ENCODE peak calls at places on chromosomes 5 and 9, in eight cellular contexts. P is lower lobe of right lung; X is activated naive CD8-positive, alpha-beta T cell treated with anti-CD3 and anti-CD28 coated beads, Interleukin-2, amount 50 U/mL, for 24 hours; D is fibroblast of lung; J is posterior vena cava; V is mucosa of descending colon; G is lower leg skin; Y is right cardiac atrium. I is an unnamed sample.
A peak's percentile ranks its signal among the peaks of the same experiment; 100 is the strongest.

GRCh38 chr9:91047993-91048607 is 246.5 kb downstream of the SYK start:
- DNase-seq in D (peak; percentile 90), V (no peak), P (no peak), X (peak; percentile 38), J (no peak), Y (no peak), G (peak; percentile 75), I (no peak)

GRCh38 chr5:92907914-92908606 is 673.0 kb downstream of the NR2F1-AS1 start:
- DNase-seq in G (no peak), V (no peak), Y (no peak), J (no peak), P (no peak), D (peak; percentile 80), X (no peak), I (no peak)

GRCh38 chr9:21836437-21837161 is 34.2 kb downstream of the MTAP start:
- DNase-seq in Y (no peak), P (no peak), J (no peak), G (no peak), D (peak; percentile 99), X (no peak), V (no peak), I (no peak)

GRCh38 chr5:108451269-108451668 is 69.4 kb upstream of the FBXL17 start:
- DNase-seq in P (no peak), V (no peak), G (no peak), J (no peak), X (no peak), D (no peak), Y (no peak), I (no peak)

GRCh38 chr9:119959846-119960545 is 590.8 kb upstream of the BRINP1 start:
- DNase-seq in X (no peak), G (no peak), P (no peak), V (no peak), Y (no peak), J (no peak), D (peak; percentile 78), I (no peak)

GRCh38 chr9:18921677-18922076 is 111.3 kb downstream of the SAXO1 start:
- DNase-seq in D (peak; percentile 38), J (no peak), G (no peak), P (no peak), X (no peak), Y (no peak), V (no peak), I (no peak)

GRCh38 chr5:123487298-123487697 is 24.7 kb upstream of the CSNK1G3 start:
- DNase-seq in J (no peak), V (no peak), X (no peak), D (peak; percentile 43), Y (no peak), G (no peak), P (no peak), I (no peak)

GRCh38 chr5:94024625-94025024 is 283.2 kb upstream of the POU5F2 start:
- DNase-seq in G (no peak), X (no peak), V (no peak), P (no peak), D (no peak), J (no peak), Y (no peak), I (no peak)

GRCh38 chr5:158765407-158765806 is 334.3 kb downstream of the EBF1 start:
- DNase-seq in P (no peak), D (no peak), Y (no peak), J (no peak), X (no peak), G (no peak), V (no peak), I (no peak)

GRCh38 chr5:6849569-6849968 is 136.3 kb downstream of the TENT4A start:
- DNase-seq in D (no peak), V (no peak), X (no peak), P (no peak), G (no peak), Y (no peak), J (no peak), I (no peak)

GRCh38 chr5:92653730-92654461 is 927.1 kb downstream of the NR2F1-AS1 start:
- DNase-seq in D (no peak), X (no peak), Y (no peak), G (no peak), J (no peak), V (no peak), P (no peak), I (no peak)

GRCh38 chr5:119301947-119302346 is 53.9 kb upstream of the TNFAIP8 start:
- DNase-seq in Y (no peak), G (no peak), J (no peak), D (no peak), X (no peak), P (no peak), V (no peak), I (no peak)

GRCh38 chr5:73215891-73216610 is 43.1 kb downstream of the TMEM174 start:
- DNase-seq in P (peak; percentile 80), Y (peak; percentile 77), X (peak; percentile 74), G (peak; percentile 95), D (peak; percentile 77), J (peak; percentile 94), V (peak; percentile 89), I (no peak)

GRCh38 chr9:85640425-85640824 is 101.3 kb downstream of the AGTPBP1 start:
- DNase-seq in V (no peak), X (no peak), J (no peak), D (no peak), Y (no peak), P (no peak), G (no peak), I (no peak)

GRCh38 chr9:6924149-6924548 is 166.4 kb downstream of the KDM4C start:
- DNase-seq in V (no peak), D (no peak), X (no peak), Y (no peak), J (no peak), P (no peak), G (no peak), I (no peak)

GRCh38 chr5:10370931-10371330 is 17.4 kb downstream of the MARCHF6 start:
- DNase-seq in D (no peak), P (no peak), J (no peak), X (no peak), Y (no peak), G (no peak), V (no peak), I (no peak)

GRCh38 chr5:168315416-168315990 is 24.1 kb downstream of the WWC1 start:
- DNase-seq in G (no peak), V (no peak), J (peak; percentile 58), D (no peak), Y (no peak), P (no peak), X (no peak), I (no peak)

GRCh38 chr9:70205366-70206020 is 53.3 kb upstream of the SMC5 start:
- DNase-seq in Y (no peak), V (no peak), P (no peak), J (no peak), G (no peak), D (no peak), X (no peak), I (no peak)

GRCh38 chr5:34687269-34688011 is 31.3 kb downstream of the RAI14 start:
- DNase-seq in X (no peak), Y (no peak), G (peak; percentile 4), J (no peak), P (no peak), V (peak; percentile 27), D (peak; percentile 95), I (no peak)

GRCh38 chr9:116061546-116062205 is 91.9 kb upstream of the PAPPA start:
- DNase-seq in Y (no peak), V (no peak), X (no peak), P (no peak), D (no peak), J (no peak), G (no peak), I (no peak)

GRCh38 chr5:171436804-171437285 is 17.4 kb downstream of the FGF18 start:
- DNase-seq in P (peak; percentile 46), G (no peak), X (no peak), J (no peak), V (no peak), D (no peak), Y (no peak), I (no peak)

GRCh38 chr5:24742334-24742733 is 97.6 kb upstream of the CDH10 start:
- DNase-seq in P (no peak), X (no peak), J (no peak), V (no peak), Y (no peak), D (peak; percentile 77), G (no peak), I (no peak)

GRCh38 chr5:168346417-168346816 is 55.0 kb downstream of the WWC1 start:
- DNase-seq in V (peak; percentile 57), J (no peak), G (no peak), D (no peak), X (no peak), P (no peak), Y (no peak), I (no peak)

GRCh38 chr5:81171769-81172168 is 61.4 kb upstream of the CKMT2 start:
- DNase-seq in G (no peak), P (no peak), V (peak; percentile 52), X (no peak), D (no peak), Y (no peak), J (no peak), I (no peak)

GRCh38 chr9:69433426-69433825 is 108.4 kb downstream of the ENTREP1 start:
- DNase-seq in J (no peak), D (peak; percentile 39), Y (no peak), V (no peak), G (no peak), X (no peak), P (no peak), I (no peak)

GRCh38 chr5:86786955-86787354 is 169.2 kb downstream of the COX7C start:
- DNase-seq in Y (peak; percentile 6), G (no peak), J (no peak), X (no peak), D (no peak), P (no peak), V (no peak), I (no peak)

GRCh38 chr5:62590396-62590795 is 11.8 kb downstream of the LRRC70 start:
- DNase-seq in J (no peak), Y (no peak), P (no peak), D (no peak), V (no peak), G (no peak), X (no peak), I (no peak)

GRCh38 chr9:21558627-21559401 is 76.7 kb upstream of the IFNE start:
- DNase-seq in Y (no peak), J (peak; percentile 64), G (no peak), V (no peak), X (peak; percentile 11), P (no peak), D (peak; percentile 52), I (no peak)

GRCh38 chr9:112867275-112867991 is 23.2 kb downstream of the SLC46A2 start:
- DNase-seq in J (peak; percentile 51), X (no peak), P (peak; percentile 54), Y (no peak), D (peak; percentile 77), V (peak; percentile 28), G (no peak), I (no peak)

GRCh38 chr9:127926961-127927456 is 3.6 kb downstream of the PIP5KL1 start:
- DNase-seq in P (no peak), V (no peak), D (no peak), G (no peak), J (no peak), Y (no peak), X (no peak), I (no peak)

GRCh38 chr9:91847576-91847975 is 102.5 kb downstream of the ROR2 start:
- DNase-seq in X (no peak), P (no peak), D (peak; percentile 58), Y (no peak), J (no peak), G (peak; percentile 82), V (no peak), I (no peak)

I was measured in ascending aorta.